ENCODE peak calls at places on chromosomes 3 and 15, in five cellular contexts. W, G, N, O and L are unnamed samples.

GRCh38 chr3:136804813-136805212 is 14.1 kb upstream of the SLC35G2 start:
- DNase-seq in W (no peak), G (no peak), O (no peak), N (no peak), L (no peak)

GRCh38 chr15:38576261-38576660 is 11.6 kb upstream of the RASGRP1 start:
- DNase-seq in O (no peak), W (no peak), G (no peak), N (no peak), L (no peak)

GRCh38 chr3:72591522-72592421 is 256.5 kb downstream of the SHQ1 start:
- DNase-seq in N (no peak), G (no peak), W (peak), O (no peak), L (no peak)

GRCh38 chr3:128217702-128218475 is 64.6 kb downstream of the EEFSEC start:
- DNase-seq in O (no peak), W (no peak), G (no peak), N (peak), L (peak)

GRCh38 chr3:129277829-129278271 is 820 bp upstream of the HMCES start:
- DNase-seq in G (no peak), N (no peak), W (no peak), O (peak), L (no peak)

GRCh38 chr3:187122261-187122660 is 17.0 kb downstream of the RPL39L start:
- DNase-seq in N (no peak), O (no peak), W (no peak), G (no peak), L (no peak)

GRCh38 chr15:84914351-84914750 is 29.9 kb downstream of the SLC28A1 start:
- DNase-seq in N (no peak), W (no peak), G (no peak), O (no peak), L (no peak)

GRCh38 chr15:29870495-29871151 is 48.4 kb upstream of the TJP1 start:
- DNase-seq in N (no peak), G (no peak), W (no peak), O (no peak), L (no peak)

GRCh38 chr15:33737687-33738606 is 230.3 kb upstream of the CHRM5 start:
- DNase-seq in G (peak), O (peak), W (peak), N (peak), L (no peak)

GRCh38 chr3:197088370-197088769 is 58.8 kb upstream of the MELTF start:
- DNase-seq in G (no peak), O (no peak), N (no peak), W (no peak), L (no peak)

GRCh38 chr3:102180291-102180931 is 254.4 kb upstream of the ZPLD1 start:
- DNase-seq in W (no peak), N (no peak), O (no peak), G (no peak), L (no peak)

GRCh38 chr15:50542051-50542450 is 4.4 kb downstream of the USP50 start:
- DNase-seq in G (no peak), W (no peak), N (peak), O (no peak), L (no peak)

GRCh38 chr15:97547381-97547780 is 413.1 kb upstream of the ARRDC4 start:
- DNase-seq in N (no peak), O (no peak), W (no peak), G (no peak), L (no peak)

DNA sequence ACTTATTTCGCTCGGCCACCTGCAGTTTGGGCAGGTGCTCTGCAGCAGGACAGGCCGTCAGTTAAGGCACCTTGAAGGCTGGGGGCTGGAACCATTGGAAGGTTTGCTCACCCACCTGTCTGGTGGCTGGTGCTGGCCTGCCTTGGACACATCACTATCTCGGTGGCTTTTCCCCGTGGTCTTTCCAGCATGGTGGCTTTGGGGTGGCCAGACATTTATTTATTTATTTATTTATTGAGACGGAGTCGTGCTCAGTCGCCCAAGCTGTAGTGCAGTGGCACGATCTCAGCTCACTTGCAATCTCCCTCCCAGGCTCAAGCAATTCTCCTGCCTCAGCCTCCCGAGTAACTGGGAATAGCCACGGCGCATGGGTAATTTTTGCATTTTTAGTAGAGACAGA is 11.7 kb downstream of the ISG20 start:
- DNase-seq in O (no peak), G (no peak), W (no peak), N (no peak), L (no peak)
- TF ChIP-seq SRF in O (no peak), G (no peak), W (no peak), N (no peak), L (no peak)

GRCh38 chr3:179768080-179768479 is 115.2 kb downstream of the USP13 start:
- DNase-seq in W (peak), O (peak), G (no peak), N (no peak), L (no peak)
- TF ChIP-seq SRF in W (no peak), O (no peak), G (no peak), N (no peak), L (no peak)

GRCh38 chr3:160194438-160194837 is 30.8 kb upstream of the C3orf80 start:
- DNase-seq in N (no peak), O (no peak), W (no peak), G (no peak), L (no peak)

GRCh38 chr3:160196511-160197104 is 28.6 kb upstream of the C3orf80 start:
- DNase-seq in N (no peak), G (no peak), O (no peak), W (no peak), L (no peak)

GRCh38 chr3:160192310-160192709 is 32.9 kb upstream of the C3orf80 start:
- DNase-seq in W (no peak), N (no peak), G (no peak), O (no peak), L (no peak)

GRCh38 chr3:160193644-160194192 is 31.5 kb upstream of the C3orf80 start:
- DNase-seq in N (no peak), O (no peak), G (no peak), W (no peak), L (no peak)

GRCh38 chr3:160195106-160195505 is 30.1 kb upstream of the C3orf80 start:
- DNase-seq in W (no peak), G (no peak), O (no peak), N (no peak), L (no peak)
- TF ChIP-seq SRF in W (no peak), G (no peak), O (no peak), N (no peak), L (no peak)

GRCh38 chr3:56415672-56416071 is 52.6 kb downstream of the ERC2 start:
- DNase-seq in G (no peak), O (no peak), N (no peak), W (no peak), L (no peak)
- TF ChIP-seq SRF in G (no peak), O (no peak), N (no peak), W (no peak), L (no peak)

GRCh38 chr15:59018833-59019232 is 31.4 kb downstream of the RNF111 start:
- DNase-seq in G (no peak), O (no peak), W (no peak), N (no peak), L (no peak)

GRCh38 chr15:59022188-59022587 is 34.7 kb downstream of the RNF111 start:
- DNase-seq in O (no peak), W (no peak), G (no peak), N (no peak), L (no peak)

GRCh38 chr15:59017459-59017858 is 30.0 kb downstream of the RNF111 start:
- DNase-seq in O (no peak), N (no peak), G (no peak), W (no peak), L (no peak)

GRCh38 chr15:59026207-59026606 is 38.7 kb downstream of the RNF111 start:
- DNase-seq in W (no peak), G (no peak), O (no peak), N (no peak), L (no peak)

GRCh38 chr15:59020321-59020720 is 32.9 kb downstream of the RNF111 start:
- DNase-seq in G (no peak), W (no peak), O (no peak), N (peak), L (no peak)
- TF ChIP-seq SRF in G (no peak), W (no peak), O (no peak), N (no peak), L (no peak)

DNA sequence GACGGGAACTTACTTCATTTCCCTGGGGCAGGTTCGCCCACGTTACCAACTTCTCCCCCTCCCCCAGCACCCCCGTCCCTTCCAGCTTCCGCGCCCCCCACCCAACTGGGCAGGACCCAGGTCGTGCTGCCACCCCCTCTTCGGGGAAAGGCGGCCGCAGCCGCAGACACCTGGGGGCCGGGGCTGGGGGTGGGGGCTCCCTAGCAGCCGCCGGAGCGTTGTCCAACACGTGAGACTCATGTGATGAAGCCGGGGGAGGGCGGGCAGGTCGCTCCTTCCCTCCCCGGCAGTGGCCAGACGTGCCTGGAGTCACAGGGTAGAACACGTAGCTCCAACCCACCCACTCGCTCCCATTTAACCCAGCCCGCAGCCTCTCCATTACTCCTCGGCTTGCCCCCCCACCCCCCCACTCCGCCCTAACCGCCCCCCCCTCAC is 254 bp upstream of the BHLHE40 start:
- DNase-seq in G (peak), O (no peak), N (peak), W (peak), L (peak)
- TF ChIP-seq SRF in G (no peak), O (no peak), N (no peak), W (no peak), L (peak)